ENCODE peak calls at places on chromosomes 3 and 15, in nine cellular contexts. O, H, N, Q, G, L, W, S and D are unnamed samples.
A peak's percentile ranks its signal among the peaks of the same experiment; 100 is the strongest.

GRCh38 chr15:76223521-76223920 is 87.7 kb downstream of the ETFA start:
- DNase-seq in O (no peak), H (no peak), N (no peak), Q (no peak), G (no peak), L (no peak), W (no peak), S (no peak), D (no peak)

GRCh38 chr15:101193063-101193712 is 58.7 kb downstream of the CHSY1 start:
- DNase-seq in O (no peak), H (peak; percentile 88), N (no peak), Q (no peak), G (no peak), L (no peak), W (no peak), S (peak; percentile 55), D (no peak)

GRCh38 chr15:78685157-78685830 is 44.3 kb upstream of the CHRNB4 start:
- DNase-seq in O (no peak), H (no peak), N (peak; percentile 37), Q (no peak), G (no peak), L (no peak), W (no peak), S (no peak), D (no peak)

GRCh38 chr15:81014446-81015093 is 13.8 kb downstream of the TLNRD1 start:
- DNase-seq in O (no peak), H (no peak), N (no peak), Q (no peak), G (no peak), L (no peak), W (no peak), S (no peak), D (no peak)

GRCh38 chr3:133934996-133935842 is 39.5 kb upstream of the RAB6B start:
- DNase-seq in O (no peak), H (no peak), N (no peak), Q (no peak), G (no peak), L (no peak), W (no peak), S (no peak), D (no peak)

GRCh38 chr3:29565236-29565635 is 284.4 kb downstream of the RBMS3 start:
- DNase-seq in O (no peak), H (no peak), N (no peak), Q (no peak), G (no peak), L (no peak), W (no peak), S (no peak), D (no peak)

GRCh38 chr3:45034612-45035252 is 8.6 kb downstream of the CLEC3B start:
- DNase-seq in O (peak; percentile 18), H (no peak), N (peak; percentile 82), Q (no peak), G (no peak), L (no peak), W (peak; percentile 48), S (peak; percentile 24), D (peak; percentile 62)

GRCh38 chr3:158735296-158736033 is 3.2 kb upstream of the RARRES1 start:
- DNase-seq in O (no peak), H (no peak), N (no peak), Q (no peak), G (no peak), L (no peak), W (no peak), S (no peak), D (no peak)

GRCh38 chr3:16916840-16917239 is 32.1 kb downstream of the PLCL2 start:
- DNase-seq in O (no peak), H (peak; percentile 17), N (no peak), Q (no peak), G (no peak), L (no peak), W (peak; percentile 35), S (no peak), D (no peak)

GRCh38 chr3:43727930-43728329 is 37.2 kb downstream of the ABHD5 start:
- DNase-seq in O (no peak), H (peak; percentile 81), N (peak; percentile 66), Q (no peak), G (no peak), L (peak; percentile 64), W (no peak), S (peak; percentile 52), D (no peak)

GRCh38 chr15:100901702-100902435 is 17.3 kb upstream of the LRRK1 start:
- DNase-seq in O (no peak), H (peak; percentile 32), N (peak; percentile 34), Q (no peak), G (no peak), L (no peak), W (no peak), S (peak; percentile 13), D (no peak)